ENCODE peak calls at places on chromosomes 4 and X, in seven cellular contexts. E, W, B, N, Z, L and R are unnamed samples.

GRCh38 chr4:114393295-114394038 is 205.1 kb upstream of the UGT8 start:
- DNase-seq in E (no peak), W (no peak), B (no peak), N (no peak), Z (no peak), L (peak; percentile 2), R (no peak)

GRCh38 chrX:30950391-30950790 is 61.3 kb upstream of the TAB3 start:
- DNase-seq in E (no peak), W (no peak), B (no peak), N (no peak), Z (no peak), L (no peak), R (no peak)

GRCh38 chr4:10106421-10107039 is 10.1 kb downstream of the WDR1 start:
- DNase-seq in E (peak; percentile 80), W (peak; percentile 95), B (no peak), N (peak; percentile 97), Z (no peak), L (peak; percentile 34), R (no peak)

GRCh38 chrX:13029341-13029740 is 15.1 kb downstream of the FAM9C start:
- DNase-seq in E (peak; percentile 81), W (peak; percentile 41), B (peak; percentile 53), N (peak; percentile 43), Z (no peak), L (no peak), R (no peak)

GRCh38 chrX:14235004-14235403 is 205.3 kb upstream of the GEMIN8 start:
- DNase-seq in E (peak; percentile 13), W (no peak), B (no peak), N (no peak), Z (no peak), L (no peak), R (no peak)

GRCh38 chrX:110341189-110342035 is 17.2 kb upstream of the RTL9 start:
- DNase-seq in E (peak; percentile 18), W (peak; percentile 87), B (no peak), N (peak; percentile 91), Z (no peak), L (no peak), R (no peak)

GRCh38 chr4:101163936-101164335 is 183.4 kb downstream of the PPP3CA start:
- DNase-seq in E (no peak), W (peak; percentile 43), B (no peak), N (peak; percentile 18), Z (no peak), L (no peak), R (no peak)

GRCh38 chr4:74543983-74544382 is 99.0 kb downstream of the AREG start:
- DNase-seq in E (no peak), W (peak; percentile 57), B (no peak), N (peak; percentile 88), Z (no peak), L (peak; percentile 31), R (no peak)

GRCh38 chrX:54817220-54817820 is 9.8 kb downstream of the MAGED2 start:
- DNase-seq in E (no peak), W (no peak), B (no peak), N (no peak), Z (no peak), L (no peak), R (no peak)

DNA sequence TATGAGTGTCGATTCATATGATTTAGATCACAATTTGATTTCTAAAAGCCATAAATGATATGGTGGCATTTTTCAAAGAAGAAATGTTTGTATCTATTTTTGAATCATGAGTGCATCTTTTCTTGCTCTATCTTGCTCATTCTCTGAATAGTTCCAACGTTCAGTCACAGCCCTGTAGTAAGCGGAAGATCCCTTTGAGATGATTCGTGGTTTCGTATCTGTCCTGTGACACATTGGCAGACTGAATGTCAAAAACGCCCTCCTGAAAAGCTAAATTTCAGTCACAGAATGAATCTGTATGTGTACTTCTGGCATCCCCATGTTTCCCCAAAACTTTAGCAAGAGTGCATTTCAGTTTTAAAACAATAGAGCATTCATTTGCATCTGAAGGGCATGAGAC is 1066.9 kb upstream of the TENM3 start:
- DNase-seq in E (no peak), W (no peak), B (no peak), N (peak; percentile 5), Z (no peak), L (peak; percentile 10), R (no peak)
- H2BK5ac ChIP-seq in E (no peak overlapping the region), W (no peak overlapping the region), B (no peak overlapping the region), N (no peak overlapping the region), Z (no peak overlapping the region), L (no peak overlapping the region), R (no peak overlapping the region)

GRCh38 chr4:16791460-16791859 is 107.0 kb downstream of the LDB2 start:
- DNase-seq in E (no peak), W (no peak), B (no peak), N (no peak), Z (no peak), L (no peak), R (no peak)
- H2BK5ac ChIP-seq in E (no peak overlapping the region), W (no peak overlapping the region), B (no peak overlapping the region), N (no peak overlapping the region), Z (no peak overlapping the region), L (no peak overlapping the region), R (no peak overlapping the region)

GRCh38 chrX:84729408-84729807 is 227.2 kb upstream of the HDX start:
- DNase-seq in E (no peak), W (no peak), B (no peak), N (no peak), Z (no peak), L (no peak), R (no peak)
- H2BK5ac ChIP-seq in E (no peak overlapping the region), W (no peak overlapping the region), B (no peak overlapping the region), N (no peak overlapping the region), Z (no peak overlapping the region), L (no peak overlapping the region), R (no peak overlapping the region)

GRCh38 chrX:146264763-146265375 is 447.2 kb downstream of the SLITRK2 start:
- DNase-seq in E (no peak), W (no peak), B (no peak), N (no peak), Z (no peak), L (no peak), R (no peak)

DNA sequence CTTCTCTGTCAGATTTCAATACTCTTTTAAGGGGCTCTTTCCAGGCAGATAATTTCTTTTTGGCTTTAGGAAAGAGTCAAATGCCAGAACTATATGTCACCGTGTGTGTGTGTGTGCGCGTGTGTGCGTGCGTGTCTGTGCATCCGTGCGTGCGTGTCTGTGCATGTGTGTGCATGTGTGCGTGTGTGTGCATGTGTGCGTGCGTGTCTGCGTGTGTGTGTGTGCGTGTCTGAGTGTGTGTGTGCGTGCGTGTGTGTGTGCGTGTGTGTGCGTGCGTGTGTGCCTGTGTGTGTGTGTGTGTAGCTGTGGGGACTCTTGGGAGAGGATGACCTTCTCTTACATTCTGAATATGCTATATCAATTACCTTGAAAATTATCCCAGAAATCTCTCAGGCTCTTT is 441.6 kb downstream of the SLITRK2 start:
- DNase-seq in E (no peak), W (no peak), B (no peak), N (no peak), Z (no peak), L (no peak), R (no peak)
- H2BK5ac ChIP-seq in E (no peak overlapping the region), W (no peak overlapping the region), B (no peak overlapping the region), N (no peak overlapping the region), Z (no peak overlapping the region), L (no peak overlapping the region), R (no peak overlapping the region)

GRCh38 chr4:43898836-43899235 is 549.8 kb downstream of the KCTD8 start:
- DNase-seq in E (no peak), W (no peak), B (no peak), N (no peak), Z (no peak), L (no peak), R (no peak)

DNA sequence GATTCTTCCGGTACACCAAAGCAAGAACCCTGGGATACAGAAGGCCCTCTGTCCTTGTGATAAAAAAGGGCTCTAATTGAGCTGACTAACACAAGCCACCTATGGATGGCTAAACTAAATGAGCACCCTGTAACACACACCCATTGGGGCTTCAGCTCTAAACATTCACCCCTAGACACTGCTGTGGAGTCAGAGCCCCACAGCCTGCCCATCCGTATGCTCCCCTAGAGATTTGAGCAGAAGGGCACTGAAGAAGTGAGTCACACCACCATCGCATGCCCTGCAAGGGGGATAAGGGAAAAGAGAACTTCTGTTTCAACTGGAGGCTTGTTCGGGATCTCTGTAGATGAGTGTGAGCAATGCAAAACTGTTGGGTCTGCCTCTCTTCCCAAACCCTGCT is 545.2 kb downstream of the KCTD8 start:
- DNase-seq in E (no peak), W (no peak), B (no peak), N (no peak), Z (no peak), L (no peak), R (no peak)
- H2BK5ac ChIP-seq in E (no peak overlapping the region), W (no peak overlapping the region), B (no peak overlapping the region), N (no peak overlapping the region), Z (no peak overlapping the region), L (no peak overlapping the region), R (no peak overlapping the region)